ENCODE peak calls at places on chromosome 14, in six cellular contexts. I is left lung; O is uterus; D is CD8-positive, alpha-beta T cell; C is mucosa of descending colon; M is sigmoid colon. W is an unnamed sample. For H3K9me3 and H3K4me1, the result is how much of the 10 kb centered on the place peaks cover.

GRCh38 chr14:75476274-75476995 is 45.8 kb upstream of the BATF start:
- DNase-seq in O (no peak), C (peak), D (no peak), I (peak), M (peak), W (no peak)

GRCh38 chr14:54310151-54310851 is 86.5 kb upstream of the CDKN3 start:
- DNase-seq in O (no peak), C (no peak), I (no peak), M (no peak), D (no peak), W (no peak)

GRCh38 chr14:50745401-50746058 is 77.4 kb upstream of the SAV1 start:
- DNase-seq in M (no peak), C (no peak), I (no peak), O (no peak), D (no peak), W (no peak)

GRCh38 chr14:21825147-21825743 is 151.6 kb upstream of the OR4E1 start:
- DNase-seq in I (no peak), O (no peak), M (no peak), D (no peak), C (no peak), W (no peak)

GRCh38 chr14:103434868-103435442 is 49.7 kb downstream of the MARK3 start:
- DNase-seq in D (no peak), O (no peak), I (no peak), M (no peak), C (no peak), W (no peak)

GRCh38 chr14:103408491-103409155 is 23.4 kb downstream of the MARK3 start:
- DNase-seq in M (no peak), O (no peak), I (no peak), D (no peak), C (no peak), W (no peak)

GRCh38 chr14:99333214-99333613 is 61.2 kb upstream of the BCL11B start:
- DNase-seq in I (no peak), O (no peak), C (no peak), D (no peak), M (no peak), W (no peak)

GRCh38 chr14:36256131-36256801 is 64.2 kb downstream of the MBIP start:
- DNase-seq in M (no peak), O (no peak), C (no peak), I (no peak), D (no peak), W (no peak)

GRCh38 chr14:69346710-69347109 is 51.4 kb downstream of the ERH start:
- DNase-seq in D (no peak), I (peak), O (no peak), M (no peak), C (peak), W (no peak)
- TF ChIP-seq CTCF in D (no peak), I (no peak), O (peak), M (peak), C (peak), W (peak)

GRCh38 chr14:105711841-105712460 is 185.6 kb downstream of the TMEM121 start:
- DNase-seq in C (no peak), I (no peak), O (no peak), D (no peak), M (no peak), W (no peak)
- H3K9me3 ChIP-seq in C (under half), I (under half), O (under half), D (under half), M (under half), W (under half)

GRCh38 chr14:91899213-91899612 is 31.9 kb upstream of the TC2N start:
- DNase-seq in C (no peak), M (no peak), D (no peak), I (no peak), O (no peak), W (peak)
- H3K4me1 ChIP-seq in C (under half), M (half or more), D (under half), I (under half), O (under half), W (half or more)

GRCh38 chr14:87712386-87713113 is 280.4 kb downstream of the GALC start:
- DNase-seq in O (no peak), M (no peak), I (no peak), C (no peak), D (no peak), W (no peak)
- TF ChIP-seq CTCF in O (peak), M (no peak), I (no peak), C (no peak), D (no peak), W (no peak)

GRCh38 chr14:29587761-29588160 is 339.9 kb downstream of the PRKD1 start:
- DNase-seq in I (no peak), O (no peak), M (no peak), C (no peak), D (no peak), W (no peak)

GRCh38 chr14:29587046-29587445 is 340.6 kb downstream of the PRKD1 start:
- DNase-seq in O (no peak), D (no peak), I (no peak), C (no peak), M (no peak), W (no peak)

GRCh38 chr14:29580763-29581162 is 346.9 kb downstream of the PRKD1 start:
- DNase-seq in O (no peak), M (no peak), D (no peak), C (no peak), I (no peak), W (no peak)

DNA sequence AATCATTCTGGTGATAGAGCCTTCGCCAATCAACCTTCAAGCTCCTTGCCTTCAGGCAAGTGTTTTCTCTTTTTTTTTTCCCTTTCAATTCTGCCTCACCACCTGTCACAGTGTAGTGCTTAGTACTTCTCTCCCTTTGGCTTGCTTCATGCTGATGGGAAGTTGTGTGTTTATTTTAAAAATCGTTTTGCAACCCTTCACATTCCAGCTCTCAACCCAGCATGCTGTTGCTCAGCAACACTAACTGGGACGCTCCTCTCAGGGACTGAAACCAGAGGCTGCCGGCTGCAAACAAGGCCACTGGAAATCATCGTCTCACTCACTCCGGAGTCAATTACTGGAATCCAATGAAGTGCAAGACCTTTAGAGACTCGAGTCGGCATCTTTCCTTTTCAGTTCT is 342.7 kb downstream of the PRKD1 start:
- DNase-seq in D (no peak), C (no peak), M (peak), I (peak), O (peak), W (peak)
- H3K9me3 ChIP-seq in D (under half), C (under half), M (under half), I (under half), O (under half), W (under half)

GRCh38 chr14:93960774-93961438 is 15.5 kb downstream of the ASB2 start:
- DNase-seq in M (no peak), I (no peak), C (no peak), O (no peak), D (no peak), W (no peak)

GRCh38 chr14:93962701-93963601 is 13.4 kb downstream of the ASB2 start:
- DNase-seq in M (no peak), I (peak), D (peak), O (no peak), C (peak), W (no peak)

GRCh38 chr14:93963692-93964091 is 12.7 kb downstream of the ASB2 start:
- DNase-seq in I (no peak), M (no peak), D (no peak), O (no peak), C (no peak), W (no peak)

GRCh38 chr14:93960108-93960475 is 16.3 kb downstream of the ASB2 start:
- DNase-seq in C (no peak), D (no peak), O (no peak), I (no peak), M (no peak), W (no peak)

GRCh38 chr14:93961610-93962009 is 14.8 kb downstream of the ASB2 start:
- DNase-seq in D (no peak), M (no peak), C (no peak), O (no peak), I (no peak), W (no peak)
- H3K4me1 ChIP-seq in D (half or more), M (half or more), C (under half), O (under half), I (under half), W (under half)

DNA sequence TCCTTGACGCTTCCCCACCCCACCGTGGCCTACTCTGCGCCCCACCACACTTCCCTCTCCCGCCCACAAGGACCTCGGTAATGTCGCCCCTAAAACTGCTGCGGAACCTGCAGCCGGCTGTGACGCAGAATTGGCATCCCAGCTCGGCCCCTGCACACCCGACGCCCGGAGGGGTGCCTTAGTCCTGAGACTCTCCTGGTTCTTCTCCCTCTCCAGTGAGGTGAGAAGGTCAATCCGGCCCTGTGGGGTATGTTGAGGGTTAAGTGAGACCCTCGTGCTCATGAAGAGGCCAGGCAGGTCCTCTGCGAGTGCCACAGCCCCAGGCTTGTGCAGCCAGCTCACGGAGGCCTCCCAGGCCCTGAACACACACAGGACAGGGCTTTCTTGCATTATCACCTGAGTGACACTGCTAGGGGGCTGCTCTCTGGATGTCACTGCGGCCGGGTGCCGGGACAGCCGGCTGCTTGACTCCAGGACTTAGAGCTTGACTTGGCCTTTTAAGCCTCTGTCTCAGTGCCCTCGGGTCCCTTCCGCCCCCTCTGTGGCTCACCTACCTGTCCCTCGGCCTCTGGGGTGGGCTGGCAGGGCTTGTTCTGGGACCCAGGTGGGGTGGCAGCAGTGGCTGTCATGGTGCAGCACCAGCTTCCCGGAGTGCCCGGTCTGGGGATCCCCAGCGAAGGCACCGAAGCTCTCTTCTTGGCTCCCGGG is 106.9 kb upstream of the C14orf180 start:
- DNase-seq in M (no peak), O (no peak), C (no peak), D (no peak), I (no peak), W (peak)
- TF ChIP-seq CTCF in M (no peak), O (no peak), C (no peak), D (no peak), I (no peak), W (no peak)